ENCODE peak calls at places on chromosomes 4 and X, in seven cellular contexts. One of them, this sample, is unnamed.

GRCh38 chr4:187171731-187172339 is 448.2 kb upstream of the FAT1 start:
- DNase-seq in astrocyte: peak; percentile 45
- DNase-seq in pancreas: no peak
- DNase-seq in breast epithelium: no peak
- DNase-seq in IMR-90: peak; percentile 5
- DNase-seq in fibroblast of lung: peak; percentile 55
- DNase-seq in foreskin keratinocyte: peak; percentile 65
- DNase-seq in this sample: no peak

GRCh38 chr4:44760142-44760898 is 34.0 kb upstream of the GNPDA2 start:
- DNase-seq in astrocyte: peak; percentile 7
- DNase-seq in pancreas: no peak
- DNase-seq in breast epithelium: no peak
- DNase-seq in IMR-90: peak; percentile 20
- DNase-seq in fibroblast of lung: peak; percentile 22
- DNase-seq in foreskin keratinocyte: no peak
- DNase-seq in this sample: no peak

GRCh38 chr4:94567811-94568210 is 116.1 kb downstream of the PDLIM5 start:
- DNase-seq in astrocyte: no peak
- DNase-seq in pancreas: no peak
- DNase-seq in breast epithelium: no peak
- DNase-seq in IMR-90: no peak
- DNase-seq in fibroblast of lung: no peak
- DNase-seq in foreskin keratinocyte: no peak
- DNase-seq in this sample: no peak

GRCh38 chr4:84596826-84597225 is 13.9 kb downstream of the CDS1 start:
- DNase-seq in astrocyte: no peak
- DNase-seq in pancreas: no peak
- DNase-seq in breast epithelium: no peak
- DNase-seq in IMR-90: no peak
- DNase-seq in fibroblast of lung: no peak
- DNase-seq in foreskin keratinocyte: peak; percentile 67
- DNase-seq in this sample: no peak

GRCh38 chr4:165794834-165795233 is 78.2 kb upstream of the TLL1 start:
- DNase-seq in astrocyte: no peak
- DNase-seq in pancreas: no peak
- DNase-seq in breast epithelium: no peak
- DNase-seq in IMR-90: no peak
- DNase-seq in fibroblast of lung: no peak
- DNase-seq in foreskin keratinocyte: no peak
- DNase-seq in this sample: no peak

GRCh38 chr4:158490629-158491028 is 31.1 kb upstream of the RXFP1 start:
- DNase-seq in astrocyte: no peak
- DNase-seq in pancreas: no peak
- DNase-seq in breast epithelium: no peak
- DNase-seq in IMR-90: no peak
- DNase-seq in fibroblast of lung: no peak
- DNase-seq in foreskin keratinocyte: no peak
- DNase-seq in this sample: no peak

GRCh38 chrX:81286608-81287007 is 84.7 kb downstream of the SH3BGRL start:
- DNase-seq in astrocyte: no peak
- DNase-seq in pancreas: no peak
- DNase-seq in breast epithelium: no peak
- DNase-seq in IMR-90: peak; percentile 26
- DNase-seq in fibroblast of lung: no peak
- DNase-seq in foreskin keratinocyte: no peak
- DNase-seq in this sample: no peak

GRCh38 chrX:31440546-31440945 is 368.7 kb upstream of the FTHL17 start:
- DNase-seq in astrocyte: peak; percentile 58
- DNase-seq in pancreas: no peak
- DNase-seq in breast epithelium: no peak
- DNase-seq in IMR-90: peak; percentile 45
- DNase-seq in fibroblast of lung: peak; percentile 69
- DNase-seq in foreskin keratinocyte: no peak
- DNase-seq in this sample: no peak

DNA sequence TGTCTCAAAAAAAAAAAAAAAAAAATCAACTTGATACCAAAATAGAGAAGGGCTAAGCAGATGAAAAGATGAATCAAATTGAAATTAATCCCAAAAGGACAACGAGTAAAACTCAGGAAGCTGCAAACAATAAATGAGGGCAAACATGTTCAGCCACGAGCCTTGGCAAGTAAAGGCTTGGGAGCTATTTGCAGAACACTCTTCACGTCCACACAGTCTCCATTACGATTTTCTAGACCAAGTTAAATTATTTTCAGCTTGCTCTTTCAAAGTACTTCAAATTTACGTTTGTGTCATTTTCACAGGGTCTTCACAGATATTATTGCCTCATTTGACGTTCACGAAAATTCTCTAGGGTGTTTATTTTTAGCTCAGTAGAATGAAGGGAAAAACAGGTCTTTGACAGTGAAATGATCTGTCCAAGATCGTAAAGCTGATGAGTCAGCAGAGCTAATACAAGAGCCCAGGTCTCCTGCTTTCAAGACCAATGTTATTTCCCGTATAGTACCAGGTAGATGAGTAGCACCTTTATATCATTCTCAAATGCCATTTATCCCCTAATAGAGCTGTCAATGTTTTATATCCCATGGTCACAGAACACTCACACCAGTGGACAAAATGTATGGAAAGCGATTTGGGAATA is 20.9 kb downstream of the KLB start:
- DNase-seq in astrocyte: no peak
- DNase-seq in pancreas: no peak
- DNase-seq in breast epithelium: no peak
- DNase-seq in IMR-90: no peak
- DNase-seq in fibroblast of lung: no peak
- DNase-seq in foreskin keratinocyte: peak; percentile 46
- DNase-seq in this sample: no peak
- H3K27ac ChIP-seq in astrocyte: no peak overlapping the region
- H3K27ac ChIP-seq in pancreas: no peak overlapping the region
- H3K27ac ChIP-seq in breast epithelium: no peak overlapping the region
- H3K27ac ChIP-seq in IMR-90: no peak overlapping the region
- H3K27ac ChIP-seq in fibroblast of lung: no peak overlapping the region
- H3K27ac ChIP-seq in foreskin keratinocyte: no peak overlapping the region
- H3K27ac ChIP-seq in this sample: no peak overlapping the region

DNA sequence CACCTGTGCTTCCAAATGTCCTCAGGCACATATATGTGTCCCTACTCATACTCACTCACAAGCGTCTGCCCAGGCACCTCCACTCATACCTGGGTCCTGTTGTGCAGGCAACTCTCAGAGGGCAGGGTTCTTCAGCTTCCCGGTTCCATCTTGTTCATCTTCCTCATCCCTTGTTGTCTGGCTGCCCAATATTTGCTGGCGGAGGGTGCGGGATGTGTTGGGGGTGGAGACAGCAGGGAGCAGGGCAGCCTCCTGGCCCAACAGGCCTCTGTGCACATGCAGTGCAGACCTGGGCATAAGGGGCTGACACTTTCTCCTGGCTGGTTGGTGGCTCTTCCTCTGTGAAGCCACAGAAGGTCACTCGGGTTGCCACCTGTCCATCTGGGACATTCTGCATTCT is 32.1 kb downstream of the NBDY start:
- DNase-seq in astrocyte: no peak
- DNase-seq in pancreas: no peak
- DNase-seq in breast epithelium: no peak
- DNase-seq in IMR-90: no peak
- DNase-seq in fibroblast of lung: no peak
- DNase-seq in foreskin keratinocyte: no peak
- DNase-seq in this sample: no peak
- H3K27ac ChIP-seq in astrocyte: no peak overlapping the region
- H3K27ac ChIP-seq in pancreas: no peak overlapping the region
- H3K27ac ChIP-seq in breast epithelium: no peak overlapping the region
- H3K27ac ChIP-seq in IMR-90: no peak overlapping the region
- H3K27ac ChIP-seq in fibroblast of lung: no peak overlapping the region
- H3K27ac ChIP-seq in foreskin keratinocyte: no peak overlapping the region
- H3K27ac ChIP-seq in this sample: no peak overlapping the region

GRCh38 chr4:162645381-162645780 is 481.6 kb upstream of the FSTL5 start:
- DNase-seq in astrocyte: peak; percentile 3
- DNase-seq in pancreas: no peak
- DNase-seq in breast epithelium: no peak
- DNase-seq in IMR-90: no peak
- DNase-seq in fibroblast of lung: peak; percentile 16
- DNase-seq in foreskin keratinocyte: no peak
- DNase-seq in this sample: no peak
- H3K27ac ChIP-seq in astrocyte: no peak overlapping the region
- H3K27ac ChIP-seq in pancreas: no peak overlapping the region
- H3K27ac ChIP-seq in breast epithelium: no peak overlapping the region
- H3K27ac ChIP-seq in IMR-90: no peak overlapping the region
- H3K27ac ChIP-seq in fibroblast of lung: no peak overlapping the region
- H3K27ac ChIP-seq in foreskin keratinocyte: no peak overlapping the region
- H3K27ac ChIP-seq in this sample: no peak overlapping the region

DNA sequence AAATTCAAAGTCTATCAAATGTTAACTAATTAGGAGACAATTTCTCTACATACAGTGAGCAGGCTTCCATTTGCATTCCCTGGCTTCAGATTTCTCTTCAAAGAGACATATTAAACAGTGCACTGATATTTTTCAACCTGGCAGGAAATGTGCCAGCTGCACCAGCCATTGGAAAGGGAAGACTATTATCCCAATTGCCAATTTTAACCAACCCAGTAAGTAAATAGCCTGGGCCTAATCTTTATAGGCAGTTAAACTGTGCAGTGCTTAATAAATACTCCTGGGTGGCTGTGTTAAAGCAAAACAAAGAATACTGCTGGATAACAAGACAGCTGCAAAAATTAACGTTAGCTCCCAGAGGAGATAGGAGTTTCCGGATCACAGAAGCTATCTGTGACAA is 111.9 kb upstream of the GALNT7 start:
- DNase-seq in astrocyte: no peak
- DNase-seq in pancreas: no peak
- DNase-seq in breast epithelium: no peak
- DNase-seq in IMR-90: no peak
- DNase-seq in fibroblast of lung: no peak
- DNase-seq in foreskin keratinocyte: no peak
- DNase-seq in this sample: no peak
- H3K27ac ChIP-seq in astrocyte: no peak overlapping the region
- H3K27ac ChIP-seq in pancreas: no peak overlapping the region
- H3K27ac ChIP-seq in breast epithelium: no peak overlapping the region
- H3K27ac ChIP-seq in IMR-90: no peak overlapping the region
- H3K27ac ChIP-seq in fibroblast of lung: no peak overlapping the region
- H3K27ac ChIP-seq in foreskin keratinocyte: no peak overlapping the region
- H3K27ac ChIP-seq in this sample: no peak overlapping the region

GRCh38 chr4:8341691-8342090 is 72.1 kb downstream of the HTRA3 start:
- DNase-seq in astrocyte: no peak
- DNase-seq in pancreas: no peak
- DNase-seq in breast epithelium: no peak
- DNase-seq in IMR-90: no peak
- DNase-seq in fibroblast of lung: no peak
- DNase-seq in foreskin keratinocyte: no peak
- DNase-seq in this sample: peak; percentile 26
- H3K27ac ChIP-seq in astrocyte: no peak overlapping the region
- H3K27ac ChIP-seq in pancreas: no peak overlapping the region
- H3K27ac ChIP-seq in breast epithelium: peak overlapping the region; percentile 82
- H3K27ac ChIP-seq in IMR-90: no peak overlapping the region
- H3K27ac ChIP-seq in fibroblast of lung: no peak overlapping the region
- H3K27ac ChIP-seq in foreskin keratinocyte: no peak overlapping the region
- H3K27ac ChIP-seq in this sample: peak overlapping the region; percentile 70

GRCh38 chr4:112714922-112715901 is 78.3 kb downstream of the LARP7 start:
- DNase-seq in astrocyte: no peak
- DNase-seq in pancreas: no peak
- DNase-seq in breast epithelium: no peak
- DNase-seq in IMR-90: no peak
- DNase-seq in fibroblast of lung: no peak
- DNase-seq in foreskin keratinocyte: no peak
- DNase-seq in this sample: no peak
- H3K27ac ChIP-seq in astrocyte: no peak overlapping the region
- H3K27ac ChIP-seq in pancreas: no peak overlapping the region
- H3K27ac ChIP-seq in breast epithelium: no peak overlapping the region
- H3K27ac ChIP-seq in IMR-90: no peak overlapping the region
- H3K27ac ChIP-seq in fibroblast of lung: no peak overlapping the region
- H3K27ac ChIP-seq in foreskin keratinocyte: no peak overlapping the region
- H3K27ac ChIP-seq in this sample: no peak overlapping the region

GRCh38 chr4:122900314-122900713 is 22.1 kb downstream of the NUDT6 start:
- DNase-seq in astrocyte: no peak
- DNase-seq in pancreas: no peak
- DNase-seq in breast epithelium: no peak
- DNase-seq in IMR-90: no peak
- DNase-seq in fibroblast of lung: no peak
- DNase-seq in foreskin keratinocyte: no peak
- DNase-seq in this sample: no peak
- H3K27ac ChIP-seq in astrocyte: no peak overlapping the region
- H3K27ac ChIP-seq in pancreas: no peak overlapping the region
- H3K27ac ChIP-seq in breast epithelium: no peak overlapping the region
- H3K27ac ChIP-seq in IMR-90: no peak overlapping the region
- H3K27ac ChIP-seq in fibroblast of lung: no peak overlapping the region
- H3K27ac ChIP-seq in foreskin keratinocyte: no peak overlapping the region
- H3K27ac ChIP-seq in this sample: no peak overlapping the region

This sample was measured in substantia nigra.